ENCODE peak calls at places on chromosomes 16 and 17, in eight cellular contexts. B is CD8-positive, alpha-beta T cell; D is nucleus accumbens; N is head of caudate nucleus; S is cardiac muscle cell; G is endothelial cell; H is breast epithelium; O is DMS153. M is an unnamed sample.

GRCh38 chr17:17693253-17693954 is 12.1 kb downstream of the RAI1 start:
- DNase-seq in N (peak; percentile 60), B (no peak), O (peak; percentile 76), H (peak; percentile 87), D (peak; percentile 58), G (peak; percentile 62), S (peak; percentile 54), M (peak; percentile 35)

GRCh38 chr17:81546906-81547613 is 5.1 kb downstream of the FAAP100 start:
- DNase-seq in S (no peak), O (no peak), D (no peak), B (no peak), N (no peak), H (no peak), G (no peak), M (no peak)

GRCh38 chr17:65554568-65555223 is 6.8 kb downstream of the AXIN2 start:
- DNase-seq in H (no peak), G (no peak), B (no peak), D (no peak), N (no peak), O (peak; percentile 69), S (peak; percentile 49), M (no peak)

GRCh38 chr17:79627766-79628690 is 17.2 kb upstream of the RBFOX3 start:
- DNase-seq in S (no peak), H (peak; percentile 44), D (no peak), B (no peak), G (no peak), O (no peak), N (peak; percentile 8), M (no peak)

GRCh38 chr17:80113033-80113484 is 11.7 kb downstream of the GAA start:
- DNase-seq in G (no peak), N (no peak), H (no peak), B (no peak), D (no peak), O (no peak), S (no peak), M (no peak)

GRCh38 chr17:42531455-42532354 is 4.3 kb upstream of the NAGLU start:
- DNase-seq in H (no peak), O (peak; percentile 24), S (peak; percentile 76), D (peak; percentile 37), B (peak; percentile 48), N (peak; percentile 66), G (peak; percentile 52), M (no peak)

GRCh38 chr16:89113152-89113547 is 19.5 kb downstream of the ACSF3 start:
- DNase-seq in B (no peak), G (no peak), D (no peak), S (no peak), H (no peak), O (no peak), N (no peak), M (no peak)

GRCh38 chr16:4314532-4315184 is 1.2 kb upstream of the GLIS2 start:
- DNase-seq in B (no peak), H (no peak), O (peak; percentile 25), S (peak; percentile 52), G (no peak), N (no peak), D (no peak), M (no peak)

GRCh38 chr17:8846768-8847211 is 20.7 kb downstream of the PIK3R6 start:
- DNase-seq in N (peak; percentile 48), G (no peak), O (no peak), D (no peak), B (no peak), H (no peak), S (peak; percentile 86), M (no peak)

GRCh38 chr17:75773121-75773807 is 8.3 kb upstream of the GALK1 start:
- DNase-seq in G (no peak), N (no peak), H (peak; percentile 43), S (no peak), D (no peak), O (no peak), B (no peak), M (no peak)

GRCh38 chr16:87538594-87538993 is 45.8 kb upstream of the ZCCHC14 start:
- DNase-seq in O (no peak), N (no peak), B (no peak), S (no peak), D (no peak), H (no peak), G (no peak), M (no peak)

GRCh38 chr17:35743911-35744328 is 9.1 kb downstream of the GAS2L2 start:
- DNase-seq in O (no peak), S (peak; percentile 72), N (no peak), G (peak; percentile 67), D (no peak), B (no peak), H (no peak), M (no peak)

GRCh38 chr16:72481419-72481818 is 309.5 kb upstream of the PMFBP1 start:
- DNase-seq in D (no peak), H (no peak), N (no peak), G (no peak), O (no peak), S (no peak), B (no peak), M (no peak)

GRCh38 chr17:38907930-38908675 is 17.3 kb upstream of the LASP1NB start:
- DNase-seq in S (no peak), O (no peak), H (no peak), B (no peak), N (no peak), G (no peak), D (no peak), M (no peak)

GRCh38 chr17:76385892-76386786 is 1.7 kb downstream of the SPHK1 start:
- DNase-seq in H (peak; percentile 78), O (peak; percentile 39), B (peak; percentile 76), N (peak; percentile 71), D (no peak), G (peak; percentile 82), S (peak; percentile 80), M (peak; percentile 18)

GRCh38 chr17:72846399-72846798 is 246.1 kb downstream of the SLC39A11 start:
- DNase-seq in S (no peak), B (no peak), G (no peak), N (no peak), D (no peak), H (no peak), O (no peak), M (no peak)

GRCh38 chr17:33109331-33110072 is 117.9 kb downstream of the SPACA3 start:
- DNase-seq in D (no peak), G (no peak), O (no peak), N (no peak), B (no peak), H (no peak), S (no peak), M (no peak)

GRCh38 chr17:9824094-9824493 is 1.6 kb upstream of the GLP2R start:
- DNase-seq in S (no peak), O (no peak), D (no peak), H (no peak), N (no peak), G (no peak), B (no peak), M (no peak)

GRCh38 chr17:72362466-72363335 is 241.9 kb downstream of the SOX9 start:
- DNase-seq in S (no peak), O (no peak), N (peak; percentile 49), H (no peak), G (no peak), D (peak; percentile 26), B (no peak), M (no peak)

GRCh38 chr16:55391760-55392375 is 67.9 kb downstream of the IRX6 start:
- DNase-seq in G (no peak), D (no peak), N (no peak), H (no peak), S (no peak), O (no peak), B (no peak), M (no peak)

GRCh38 chr17:82332669-82333278 is 792 bp downstream of the SECTM1 start:
- DNase-seq in H (no peak), N (peak; percentile 28), D (no peak), O (no peak), G (no peak), B (no peak), S (no peak), M (no peak)

GRCh38 chr16:48318630-48319029 is 66.6 kb downstream of the SIAH1 start:
- DNase-seq in B (peak; percentile 7), H (no peak), D (no peak), S (no peak), N (peak; percentile 24), O (no peak), G (peak; percentile 43), M (no peak)

GRCh38 chr17:63191610-63192009 is 225.6 kb downstream of the TANC2 start:
- DNase-seq in D (no peak), S (no peak), H (no peak), N (no peak), B (no peak), O (no peak), G (no peak), M (no peak)

GRCh38 chr16:4358831-4359561 is 7.9 kb upstream of the PAM16 start:
- DNase-seq in O (no peak), S (peak; percentile 79), D (peak; percentile 10), G (peak; percentile 80), H (peak; percentile 70), N (peak; percentile 71), B (peak; percentile 58), M (no peak)

GRCh38 chr17:82299452-82299851 is 18.0 kb downstream of the CD7 start:
- DNase-seq in O (no peak), B (no peak), D (no peak), H (no peak), G (no peak), N (no peak), S (no peak), M (no peak)

GRCh38 chr16:17504050-17504449 is 33.3 kb upstream of the XYLT1 start:
- DNase-seq in N (no peak), O (no peak), H (no peak), D (no peak), G (no peak), B (no peak), S (no peak), M (no peak)

GRCh38 chr17:71849783-71850768 is 270.7 kb upstream of the SOX9 start:
- DNase-seq in N (no peak), D (no peak), B (no peak), S (no peak), O (no peak), H (no peak), G (no peak), M (no peak)